ENCODE peak calls at places on chromosome 5, in seven cellular contexts. R is CD8-positive, alpha-beta memory T cell; A is IMR-90; Y is pancreas; E is GM23248; C is CD8-positive, alpha-beta T cell; U is transverse colon. Z is an unnamed sample.

GRCh38 chr5:145178667-145179523 is 656.2 kb downstream of the PRELID2 start:
- DNase-seq in R (no peak), A (no peak), Y (no peak), E (peak; percentile 6), C (no peak), U (no peak), Z (no peak)

GRCh38 chr5:149895416-149896345 is 48.9 kb downstream of the PDE6A start:
- DNase-seq in R (no peak), A (peak; percentile 10), Y (no peak), E (peak; percentile 43), C (no peak), U (no peak), Z (no peak)

GRCh38 chr5:96692436-96692835 is 30.3 kb downstream of the CAST start:
- DNase-seq in R (no peak), A (peak; percentile 72), Y (no peak), E (peak; percentile 74), C (no peak), U (no peak), Z (no peak)

GRCh38 chr5:150184990-150185952 is 4.6 kb upstream of the SLC6A7 start:
- DNase-seq in R (no peak), A (no peak), Y (no peak), E (no peak), C (no peak), U (peak; percentile 87), Z (no peak)

GRCh38 chr5:137016783-137017324 is 482.3 kb downstream of the SPOCK1 start:
- DNase-seq in R (no peak), A (no peak), Y (no peak), E (no peak), C (no peak), U (no peak), Z (no peak)

GRCh38 chr5:53884411-53884810 is 324.0 kb downstream of the NDUFS4 start:
- DNase-seq in R (no peak), A (no peak), Y (no peak), E (no peak), C (no peak), U (no peak), Z (no peak)

GRCh38 chr5:79736528-79737514 is 47.2 kb downstream of the CMYA5 start:
- DNase-seq in R (peak; percentile 2), A (no peak), Y (no peak), E (no peak), C (no peak), U (no peak), Z (no peak)

GRCh38 chr5:102691434-102691833 is 63.7 kb upstream of the PAM start:
- DNase-seq in R (no peak), A (no peak), Y (no peak), E (no peak), C (no peak), U (no peak), Z (no peak)

GRCh38 chr5:107567901-107568671 is 102.7 kb downstream of the EFNA5 start:
- DNase-seq in R (no peak), A (no peak), Y (no peak), E (no peak), C (no peak), U (no peak), Z (no peak)

GRCh38 chr5:62720036-62720441 is 141.4 kb downstream of the LRRC70 start:
- DNase-seq in R (no peak), A (peak; percentile 21), Y (no peak), E (peak; percentile 55), C (no peak), U (no peak), Z (peak; percentile 31)

GRCh38 chr5:77952811-77953210 is 176.7 kb upstream of the TBCA start:
- DNase-seq in R (no peak), A (peak; percentile 54), Y (no peak), E (peak; percentile 63), C (no peak), U (no peak), Z (no peak)

GRCh38 chr5:172771439-172772111 is 580 bp upstream of the DUSP1 start:
- DNase-seq in R (no peak), A (no peak), Y (no peak), E (peak; percentile 72), C (no peak), U (no peak), Z (peak; percentile 43)

GRCh38 chr5:123116063-123116462 is 27.0 kb downstream of the PRDM6 start:
- DNase-seq in R (no peak), A (peak; percentile 43), Y (no peak), E (peak; percentile 78), C (no peak), U (no peak), Z (no peak)

GRCh38 chr5:72503888-72504491 is 3.2 kb downstream of the ZNF366 start:
- DNase-seq in R (no peak), A (peak; percentile 44), Y (no peak), E (peak; percentile 60), C (no peak), U (no peak), Z (peak; percentile 20)

GRCh38 chr5:44953078-44953477 is 144.3 kb downstream of the MRPS30 start:
- DNase-seq in R (no peak), A (no peak), Y (no peak), E (no peak), C (no peak), U (no peak), Z (no peak)

GRCh38 chr5:44945743-44946142 is 137.0 kb downstream of the MRPS30 start:
- DNase-seq in R (no peak), A (no peak), Y (no peak), E (peak; percentile 11), C (no peak), U (no peak), Z (no peak)

GRCh38 chr5:44949687-44950086 is 140.9 kb downstream of the MRPS30 start:
- DNase-seq in R (no peak), A (no peak), Y (no peak), E (no peak), C (no peak), U (no peak), Z (no peak)

GRCh38 chr5:44952376-44952775 is 143.6 kb downstream of the MRPS30 start:
- DNase-seq in R (no peak), A (peak; percentile 15), Y (no peak), E (peak; percentile 51), C (no peak), U (no peak), Z (no peak)

GRCh38 chr5:44951371-44951770 is 142.6 kb downstream of the MRPS30 start:
- DNase-seq in R (no peak), A (no peak), Y (no peak), E (no peak), C (no peak), U (no peak), Z (peak; percentile 35)
- H3K27ac ChIP-seq in R (no peak overlapping the region), A (no peak overlapping the region), Y (no peak overlapping the region), E (no peak overlapping the region), C (no peak overlapping the region), U (no peak overlapping the region), Z (peak overlapping the region; percentile 61)

GRCh38 chr5:140222416-140222815 is 47.4 kb downstream of the CYSTM1 start:
- DNase-seq in R (no peak), A (no peak), Y (no peak), E (no peak), C (no peak), U (no peak), Z (no peak)

GRCh38 chr5:140219068-140219971 is 44.3 kb downstream of the CYSTM1 start:
- DNase-seq in R (no peak), A (no peak), Y (peak; percentile 88), E (peak; percentile 16), C (no peak), U (no peak), Z (peak; percentile 32)

GRCh38 chr5:140220032-140220697 is 45.2 kb downstream of the CYSTM1 start:
- DNase-seq in R (no peak), A (peak; percentile 66), Y (no peak), E (peak; percentile 75), C (no peak), U (no peak), Z (no peak)

GRCh38 chr5:140221697-140222223 is 46.8 kb downstream of the CYSTM1 start:
- DNase-seq in R (no peak), A (peak; percentile 93), Y (no peak), E (peak; percentile 93), C (no peak), U (no peak), Z (peak; percentile 34)

GRCh38 chr5:140220698-140221064 is 45.7 kb downstream of the CYSTM1 start:
- DNase-seq in R (no peak), A (no peak), Y (no peak), E (no peak), C (no peak), U (no peak), Z (peak; percentile 12)
- H3K27ac ChIP-seq in R (no peak overlapping the region), A (no peak overlapping the region), Y (peak overlapping the region; percentile 69), E (peak overlapping the region; percentile 74), C (no peak overlapping the region), U (peak overlapping the region; percentile 79), Z (no peak overlapping the region)

DNA sequence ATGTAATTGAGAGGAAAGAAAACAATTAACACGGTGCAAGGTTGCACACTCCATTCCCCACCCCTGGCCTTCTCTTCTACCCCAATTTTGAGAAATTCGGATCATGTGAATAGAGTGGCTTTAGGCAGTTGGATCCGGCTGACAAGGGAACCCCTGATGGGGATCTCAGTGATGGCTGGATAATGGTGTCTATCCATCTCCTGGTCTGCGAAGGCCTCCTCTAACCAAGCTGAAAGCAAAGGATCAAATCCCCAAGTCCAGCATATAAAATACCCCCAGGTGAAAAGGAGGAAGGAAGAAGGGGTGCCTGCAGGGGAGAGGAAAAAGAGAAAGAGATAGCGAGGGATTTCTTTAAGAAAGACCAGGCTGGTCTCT is 16.0 kb downstream of the NR2F1 start:
- DNase-seq in R (no peak), A (no peak), Y (no peak), E (no peak), C (no peak), U (no peak), Z (no peak)
- H3K27ac ChIP-seq in R (no peak overlapping the region), A (peak overlapping the region; percentile 97), Y (no peak overlapping the region), E (no peak overlapping the region), C (no peak overlapping the region), U (no peak overlapping the region), Z (no peak overlapping the region)

GRCh38 chr5:16082053-16082452 is 97.5 kb downstream of the MARCHF11 start:
- DNase-seq in R (no peak), A (no peak), Y (no peak), E (peak; percentile 7), C (no peak), U (no peak), Z (no peak)
- H3K27ac ChIP-seq in R (no peak overlapping the region), A (no peak overlapping the region), Y (no peak overlapping the region), E (no peak overlapping the region), C (no peak overlapping the region), U (no peak overlapping the region), Z (no peak overlapping the region)